ENCODE peak calls at places on chromosomes 4 and X, in nine cellular contexts. J is gastrocnemius medialis; Q is tibial nerve; R is mesendoderm; S is HCT116; Z is GM23248; X is CD8-positive, alpha-beta memory T cell; L is tibial artery; W is cardiac muscle cell. C is an unnamed sample. For H3K27me3, the result is how much of the 10 kb centered on the place peaks cover.

GRCh38 chr4:82948647-82949204 is 48.2 kb downstream of the THAP9 start:
- DNase-seq in S (no peak), L (no peak), X (no peak), Q (no peak), Z (peak), J (no peak), W (peak), R (no peak), C (no peak)

GRCh38 chrX:123918106-123918721 is 43.3 kb upstream of the STAG2 start:
- DNase-seq in R (no peak), J (no peak), L (no peak), Q (no peak), X (no peak), W (no peak), Z (no peak), S (no peak), C (no peak)

GRCh38 chrX:150575415-150575814 is 7.0 kb downstream of the MTM1 start:
- DNase-seq in R (no peak), Q (no peak), W (peak), Z (peak), X (peak), S (peak), L (no peak), J (no peak), C (peak)

GRCh38 chrX:791479-792034 is 161.0 kb downstream of the SHOX start:
- DNase-seq in S (no peak), W (no peak), J (no peak), L (no peak), Z (no peak), Q (no peak), R (peak), X (no peak), C (no peak)

GRCh38 chrX:34404386-34405070 is 252.6 kb downstream of the TMEM47 start:
- DNase-seq in W (peak), J (peak), S (no peak), Q (peak), X (no peak), Z (no peak), L (no peak), R (no peak), C (no peak)

GRCh38 chrX:97685753-97686152 is 802.0 kb downstream of the RPA4 start:
- DNase-seq in Q (no peak), W (peak), S (peak), L (no peak), X (no peak), Z (peak), J (no peak), R (peak), C (no peak)

GRCh38 chr4:138984647-138985046 is 30.9 kb upstream of the NOCT start:
- DNase-seq in Q (no peak), L (no peak), Z (no peak), J (no peak), R (no peak), W (no peak), S (no peak), X (no peak), C (no peak)

GRCh38 chr4:58587856-58588255 is 1477.7 kb upstream of the IGFBP7 start:
- DNase-seq in Q (no peak), X (no peak), S (no peak), J (no peak), R (peak), W (no peak), Z (no peak), L (no peak), C (no peak)

GRCh38 chr4:76800902-76801301 is 97.0 kb downstream of the SOWAHB start:
- DNase-seq in Z (no peak), J (no peak), R (no peak), S (no peak), Q (no peak), W (no peak), L (no peak), X (no peak), C (no peak)

GRCh38 chr4:134024251-134024650 is 177.3 kb downstream of the PABPC4L start:
- DNase-seq in S (peak), L (no peak), J (no peak), Z (peak), Q (no peak), R (peak), X (no peak), W (peak), C (no peak)

GRCh38 chr4:169601016-169601771 is 11.2 kb downstream of the NEK1 start:
- DNase-seq in J (no peak), W (no peak), Z (no peak), L (no peak), S (no peak), Q (no peak), X (no peak), R (no peak), C (no peak)

GRCh38 chrX:46803140-46803539 is 33.7 kb upstream of the RP2 start:
- DNase-seq in J (no peak), Z (peak), R (no peak), Q (no peak), S (no peak), W (no peak), L (no peak), X (no peak), C (no peak)

GRCh38 chrX:1433646-1434357 is 18.9 kb downstream of the ASMTL start:
- DNase-seq in X (peak), S (no peak), J (no peak), R (no peak), L (no peak), Z (no peak), W (no peak), Q (no peak), C (no peak)

GRCh38 chr4:61638600-61638999 is 438.5 kb downstream of the ADGRL3 start:
- DNase-seq in J (no peak), W (peak), Q (no peak), X (no peak), R (no peak), S (no peak), Z (no peak), L (no peak), C (no peak)

GRCh38 chrX:130902446-130902782 is 595 bp downstream of the ENOX2 start:
- DNase-seq in L (no peak), J (no peak), Q (no peak), X (no peak), R (no peak), Z (no peak), W (no peak), S (no peak), C (no peak)

GRCh38 chrX:127457161-127457560 is 595.0 kb downstream of the ACTRT1 start:
- DNase-seq in L (no peak), Q (no peak), J (no peak), Z (no peak), W (no peak), X (no peak), S (no peak), R (no peak), C (no peak)

GRCh38 chr4:141524116-141524515 is 112.3 kb upstream of the IL15 start:
- DNase-seq in R (no peak), W (peak), J (no peak), L (no peak), Z (peak), Q (no peak), X (no peak), S (no peak), C (no peak)

GRCh38 chrX:3244955-3245354 is 101.5 kb downstream of the MXRA5 start:
- DNase-seq in S (no peak), L (no peak), W (no peak), J (no peak), Z (peak), X (no peak), R (no peak), Q (no peak), C (no peak)

GRCh38 chr4:80454561-80454960 is 119.0 kb downstream of the CFAP299 start:
- DNase-seq in X (no peak), Z (no peak), J (no peak), R (no peak), W (no peak), S (no peak), L (no peak), Q (no peak), C (no peak)

GRCh38 chr4:15870079-15870478 is 68.5 kb downstream of the FGFBP1 start:
- DNase-seq in Q (no peak), S (no peak), J (no peak), X (no peak), W (no peak), R (no peak), L (no peak), Z (no peak), C (no peak)

GRCh38 chrX:12292996-12293765 is 154.9 kb downstream of the FRMPD4 start:
- DNase-seq in Q (no peak), L (no peak), R (no peak), J (no peak), Z (no peak), S (no peak), X (no peak), W (peak), C (no peak)

GRCh38 chrX:9844936-9845573 is 58.8 kb downstream of the SHROOM2 start:
- DNase-seq in R (no peak), W (no peak), Z (no peak), S (no peak), L (no peak), Q (no peak), J (no peak), X (no peak), C (no peak)

GRCh38 chr4:26458104-26458503 is 32.2 kb downstream of the CCKAR start:
- DNase-seq in S (no peak), R (no peak), J (no peak), Q (no peak), L (no peak), Z (no peak), X (no peak), W (no peak), C (no peak)

GRCh38 chr4:1928356-1929235 is 57.4 kb downstream of the NSD2 start:
- DNase-seq in Z (peak), Q (no peak), R (no peak), W (no peak), S (no peak), X (peak), J (no peak), L (no peak), C (peak)

GRCh38 chr4:7322166-7322991 is 112.4 kb downstream of the PSAPL1 start:
- DNase-seq in S (no peak), R (peak), J (no peak), Q (no peak), Z (no peak), W (peak), X (no peak), L (no peak), C (no peak)

GRCh38 chr4:37685726-37686372 is 327 bp downstream of the RELL1 start:
- DNase-seq in W (peak), J (peak), Q (peak), R (peak), S (no peak), L (peak), Z (peak), X (peak), C (peak)

GRCh38 chr4:92059615-92060014 is 244.2 kb upstream of the GRID2 start:
- DNase-seq in J (no peak), W (no peak), Q (no peak), X (no peak), Z (no peak), L (no peak), R (no peak), S (no peak), C (no peak)

GRCh38 chrX:149631293-149632165 is at the start of gene TMEM185A:
- DNase-seq in L (peak), J (peak), Z (peak), X (peak), Q (peak), R (peak), W (peak), S (peak), C (peak)

GRCh38 chr4:132809298-132810032 is 339.6 kb upstream of the PCDH10 start:
- DNase-seq in Q (no peak), R (peak), S (no peak), X (no peak), Z (no peak), W (no peak), J (no peak), L (no peak), C (no peak)

GRCh38 chrX:19769467-19769866 is 117.9 kb downstream of the SH3KBP1 start:
- DNase-seq in W (no peak), Z (no peak), Q (no peak), R (no peak), L (no peak), X (no peak), S (no peak), J (no peak), C (no peak)

GRCh38 chrX:38513087-38513742 is 48.1 kb upstream of the TSPAN7 start:
- DNase-seq in J (peak), R (no peak), Z (no peak), L (no peak), Q (no peak), X (no peak), W (no peak), S (no peak), C (no peak)

GRCh38 chr4:112085156-112086035 is 59.9 kb upstream of the FAM241A start:
- DNase-seq in L (no peak), Z (no peak), J (no peak), Q (no peak), S (no peak), R (no peak), W (no peak), X (no peak), C (no peak)

GRCh38 chr4:104490096-104490769 is 4.5 kb downstream of the CXXC4 start:
- DNase-seq in W (no peak), R (peak), Z (no peak), Q (no peak), L (no peak), S (no peak), X (no peak), J (no peak), C (no peak)

GRCh38 chr4:168930413-168931196 is 79.5 kb downstream of the CBR4 start:
- DNase-seq in S (no peak), L (no peak), W (no peak), Z (no peak), X (no peak), R (no peak), Q (no peak), J (no peak), C (no peak)

GRCh38 chr4:42654606-42655005 is 2.3 kb downstream of the ATP8A1 start:
- DNase-seq in W (peak), R (peak), J (no peak), Z (peak), S (peak), L (no peak), Q (peak), X (no peak), C (peak)

GRCh38 chr4:39718366-39719323 is 20.7 kb downstream of the UBE2K start:
- DNase-seq in X (no peak), R (peak), Z (no peak), Q (no peak), J (no peak), W (no peak), L (peak), S (no peak), C (no peak)

GRCh38 chr4:134201216-134202098 is at the start of gene PABPC4L:
- DNase-seq in S (no peak), L (peak), J (no peak), Z (peak), X (no peak), Q (peak), W (peak), R (peak), C (peak)

GRCh38 chr4:26452565-26453531 is 37.4 kb downstream of the CCKAR start:
- DNase-seq in L (no peak), Q (no peak), J (no peak), X (no peak), R (peak), S (no peak), Z (no peak), W (no peak), C (no peak)

GRCh38 chr4:41538887-41539498 is 1.0 kb downstream of the LIMCH1 start:
- DNase-seq in Z (peak), R (no peak), L (no peak), J (peak), W (no peak), X (no peak), Q (no peak), S (no peak), C (no peak)

GRCh38 chr4:41538017-41538733 is at the start of gene LIMCH1:
- DNase-seq in X (no peak), W (no peak), J (peak), Q (peak), Z (peak), L (peak), S (no peak), R (peak), C (peak)

GRCh38 chr4:41540687-41541086 is 2.7 kb downstream of the LIMCH1 start:
- DNase-seq in Z (no peak), J (no peak), Q (no peak), W (no peak), X (no peak), R (no peak), S (no peak), L (no peak), C (no peak)

GRCh38 chr4:41541697-41542096 is 3.7 kb downstream of the LIMCH1 start:
- DNase-seq in L (peak), X (no peak), Q (peak), S (no peak), J (no peak), W (peak), Z (peak), R (no peak), C (no peak)

DNA sequence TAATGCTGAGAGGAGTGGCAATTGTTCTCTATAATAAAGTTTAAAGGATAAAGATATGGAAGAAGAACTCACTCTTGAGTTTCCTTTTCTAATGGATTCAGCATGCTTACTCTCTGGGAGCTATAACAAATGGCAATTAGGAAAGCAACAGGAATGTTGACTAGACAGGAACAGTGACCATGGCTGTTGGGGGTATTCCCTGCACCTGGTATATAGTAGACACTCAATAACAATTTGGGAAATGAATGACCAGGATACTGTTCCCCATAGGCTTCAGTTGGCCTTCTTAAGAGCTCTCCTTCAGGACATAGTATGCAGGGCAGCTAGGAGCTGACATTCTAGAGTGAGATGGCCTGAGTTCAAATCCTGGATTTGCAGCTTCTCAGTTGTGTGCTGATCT is 1.8 kb downstream of the LIMCH1 start:
- DNase-seq in S (no peak), L (no peak), Q (no peak), J (no peak), Z (no peak), X (no peak), W (no peak), R (no peak), C (no peak)
- H3K4me3 ChIP-seq in S (no peak), L (peak), Q (no peak), J (peak), Z (no peak), X (no peak), W (no peak), R (no peak), C (no peak)

GRCh38 chrX:134846042-134846441 is 144.7 kb upstream of the SMIM10 start:
- DNase-seq in W (no peak), R (no peak), Z (no peak), L (no peak), J (no peak), X (no peak), Q (no peak), S (no peak), C (no peak)

GRCh38 chrX:134836497-134836968 is 154.3 kb upstream of the SMIM10 start:
- DNase-seq in Q (no peak), R (no peak), S (peak), L (no peak), J (no peak), X (no peak), Z (peak), W (peak), C (peak)

DNA sequence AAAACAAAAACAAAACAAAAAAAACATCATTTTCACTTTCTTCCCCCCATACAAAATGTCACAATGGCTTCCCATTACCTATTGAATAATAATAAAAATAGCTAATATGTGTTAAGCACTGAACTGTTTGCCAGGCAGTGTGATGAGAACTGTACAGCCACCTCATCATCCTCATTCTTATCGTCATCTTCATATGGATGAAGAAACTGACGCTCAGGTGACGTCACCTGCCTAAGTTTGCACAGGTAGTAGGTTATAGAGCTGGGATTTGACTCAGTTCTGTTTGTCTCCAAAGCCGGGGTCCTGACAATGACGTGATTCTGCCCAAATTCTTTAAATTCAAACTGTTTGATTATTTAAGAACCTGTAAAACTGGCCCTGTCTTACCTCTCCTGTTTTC is 150.4 kb upstream of the SMIM10 start:
- DNase-seq in R (no peak), S (no peak), Q (no peak), W (no peak), Z (no peak), X (no peak), J (no peak), L (no peak), C (no peak)
- H3K27me3 ChIP-seq in R (under half), S (under half), Q (under half), W (under half), Z (under half), X (under half), J (under half), L (under half), C (under half)

GRCh38 chr4:98746936-98747658 is 88.7 kb upstream of the TSPAN5 start:
- DNase-seq in Z (no peak), Q (no peak), S (no peak), W (no peak), L (no peak), X (no peak), R (no peak), J (no peak), C (no peak)
- H3K4me3 ChIP-seq in Z (no peak), Q (no peak), S (no peak), W (no peak), L (no peak), X (no peak), R (no peak), J (no peak), C (no peak)

DNA sequence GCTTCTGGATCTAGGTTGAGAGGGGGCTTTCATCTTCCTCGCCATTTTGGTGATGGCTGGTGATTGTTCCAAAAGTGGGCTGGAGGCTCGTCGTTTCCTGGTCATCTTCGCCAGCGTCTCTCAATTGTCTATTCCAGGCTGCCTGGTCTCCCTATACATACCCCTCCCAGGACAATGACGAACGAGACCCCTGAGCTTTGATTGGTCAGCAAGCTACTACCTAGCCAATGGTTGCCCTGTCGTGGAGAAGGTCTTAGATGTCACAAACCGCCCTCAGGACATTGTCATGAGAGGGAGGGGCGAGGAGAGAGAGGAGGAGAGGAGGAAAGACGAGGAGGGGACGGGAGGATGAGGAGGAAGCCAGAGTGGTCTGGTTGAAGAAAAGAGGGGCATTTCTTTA is 7.7 kb upstream of the MAGEA4 start:
- DNase-seq in R (no peak), W (no peak), J (no peak), Q (no peak), X (no peak), L (no peak), Z (no peak), S (no peak), C (no peak)
- H3K27me3 ChIP-seq in R (under half), W (under half), J (under half), Q (under half), X (under half), L (under half), Z (under half), S (under half), C (under half)

GRCh38 chr4:146638801-146639351 is at the start of gene POU4F2:
- DNase-seq in Z (peak), X (no peak), W (peak), S (no peak), Q (no peak), J (no peak), R (peak), L (no peak), C (peak)
- H3K4me3 ChIP-seq in Z (peak), X (no peak), W (peak), S (no peak), Q (peak), J (peak), R (no peak), L (peak), C (no peak)

GRCh38 chrX:145817299-145817665 is 347 bp upstream of the SLITRK2 start:
- DNase-seq in S (no peak), Q (no peak), J (no peak), Z (no peak), L (no peak), X (no peak), R (peak), W (peak), C (peak)
- H3K27me3 ChIP-seq in S (under half), Q (under half), J (under half), Z (under half), L (under half), X (under half), R (under half), W (half or more), C (under half)

GRCh38 chrX:153494541-153495361 is at the start of gene BGN:
- DNase-seq in Z (peak), R (peak), L (peak), W (peak), Q (no peak), X (no peak), S (no peak), J (no peak), C (peak)
- H3K4me3 ChIP-seq in Z (peak), R (no peak), L (peak), W (no peak), Q (peak), X (no peak), S (no peak), J (peak), C (peak)

DNA sequence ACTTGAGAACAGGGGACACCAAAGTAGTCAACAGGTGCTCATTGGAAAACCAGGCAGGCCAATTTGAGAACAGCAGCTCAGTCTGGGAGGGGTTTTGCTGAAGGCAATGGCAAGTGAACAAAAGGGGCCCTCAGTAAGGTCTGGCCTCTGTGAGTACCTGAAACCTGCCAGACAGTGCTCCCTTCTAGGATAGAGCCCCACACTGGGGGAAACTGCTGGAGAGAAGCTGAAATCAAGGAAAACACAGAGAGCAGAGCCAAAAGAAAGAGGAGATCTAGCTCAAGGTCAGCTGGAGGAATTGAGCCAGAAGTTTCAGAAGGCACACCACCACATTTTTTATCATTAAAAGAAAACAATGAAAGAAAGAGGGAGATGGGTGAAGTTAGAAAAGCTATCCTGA is 28.2 kb downstream of the PNMA6E start:
- DNase-seq in S (no peak), J (no peak), Q (no peak), W (no peak), R (no peak), Z (no peak), L (no peak), X (no peak), C (no peak)
- H3K27me3 ChIP-seq in S (under half), J (under half), Q (under half), W (under half), R (under half), Z (under half), L (under half), X (under half), C (under half)

C was measured in MG63.